ENCODE peak calls at places on chromosomes 3 and 15, in ten cellular contexts. Y, U, A, T, I, P, Z, S, H and F are unnamed samples.

GRCh38 chr3:57944313-57944580 is 64.0 kb upstream of the FLNB start:
- DNase-seq in Y (no peak), U (no peak), A (no peak), T (no peak), I (no peak), P (no peak), Z (no peak), S (no peak), H (no peak), F (no peak)

GRCh38 chr3:22373827-22374226 is 622.8 kb upstream of the ZNF385D start:
- DNase-seq in Y (no peak), U (no peak), A (no peak), T (no peak), I (no peak), P (no peak), Z (no peak), S (no peak), H (no peak), F (no peak)

GRCh38 chr3:94069242-94069813 is 6.5 kb downstream of the NSUN3 start:
- DNase-seq in Y (peak), U (no peak), A (no peak), T (no peak), I (peak), P (no peak), Z (peak), S (no peak), H (peak), F (no peak)

GRCh38 chr3:73762855-73763254 is 138.1 kb upstream of the PDZRN3 start:
- DNase-seq in Y (no peak), U (no peak), A (no peak), T (no peak), I (no peak), P (no peak), Z (no peak), S (no peak), H (no peak), F (no peak)

GRCh38 chr3:48414376-48415250 is 15.3 kb downstream of the PLXNB1 start:
- DNase-seq in Y (no peak), U (no peak), A (no peak), T (no peak), I (no peak), P (no peak), Z (no peak), S (no peak), H (no peak), F (no peak)

GRCh38 chr3:173000553-173000952 is 140.5 kb downstream of the SPATA16 start:
- DNase-seq in Y (no peak), U (no peak), A (no peak), T (no peak), I (no peak), P (no peak), Z (no peak), S (no peak), H (no peak), F (no peak)

GRCh38 chr3:134847349-134847748 is 52.3 kb downstream of the EPHB1 start:
- DNase-seq in Y (no peak), U (no peak), A (no peak), T (no peak), I (peak), P (no peak), Z (no peak), S (no peak), H (no peak), F (no peak)

GRCh38 chr3:38354588-38355344 is 8.2 kb downstream of the XYLB start:
- DNase-seq in Y (no peak), U (peak), A (no peak), T (no peak), I (peak), P (no peak), Z (no peak), S (no peak), H (peak), F (no peak)

DNA sequence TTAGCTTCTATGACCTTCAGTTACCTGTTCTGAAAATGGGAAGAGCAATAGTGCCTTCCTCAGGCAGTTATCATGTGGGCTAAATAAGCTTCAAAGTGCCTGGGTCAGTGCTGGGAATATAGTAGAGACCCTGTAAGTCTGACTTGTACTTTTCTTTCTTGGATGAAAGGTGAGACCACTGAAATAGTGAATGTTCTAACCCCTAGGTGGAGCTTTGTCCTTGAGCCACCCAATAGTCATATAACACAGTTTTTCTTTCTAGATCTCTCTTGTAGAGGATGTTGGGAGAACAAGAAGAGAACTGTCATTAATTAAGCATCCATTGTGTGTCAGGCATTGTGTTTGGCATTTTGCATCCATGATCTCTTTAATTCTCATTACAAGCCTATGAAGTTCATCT is 13.0 kb upstream of the BFSP2 start:
- DNase-seq in Y (no peak), U (no peak), A (no peak), T (no peak), I (no peak), P (no peak), Z (no peak), S (no peak), H (no peak), F (no peak)
- TF ChIP-seq CTCF in Y (no peak), U (no peak), A (no peak), T (no peak), I (no peak), P (no peak), Z (no peak), S (peak), H (no peak), F (no peak)

DNA sequence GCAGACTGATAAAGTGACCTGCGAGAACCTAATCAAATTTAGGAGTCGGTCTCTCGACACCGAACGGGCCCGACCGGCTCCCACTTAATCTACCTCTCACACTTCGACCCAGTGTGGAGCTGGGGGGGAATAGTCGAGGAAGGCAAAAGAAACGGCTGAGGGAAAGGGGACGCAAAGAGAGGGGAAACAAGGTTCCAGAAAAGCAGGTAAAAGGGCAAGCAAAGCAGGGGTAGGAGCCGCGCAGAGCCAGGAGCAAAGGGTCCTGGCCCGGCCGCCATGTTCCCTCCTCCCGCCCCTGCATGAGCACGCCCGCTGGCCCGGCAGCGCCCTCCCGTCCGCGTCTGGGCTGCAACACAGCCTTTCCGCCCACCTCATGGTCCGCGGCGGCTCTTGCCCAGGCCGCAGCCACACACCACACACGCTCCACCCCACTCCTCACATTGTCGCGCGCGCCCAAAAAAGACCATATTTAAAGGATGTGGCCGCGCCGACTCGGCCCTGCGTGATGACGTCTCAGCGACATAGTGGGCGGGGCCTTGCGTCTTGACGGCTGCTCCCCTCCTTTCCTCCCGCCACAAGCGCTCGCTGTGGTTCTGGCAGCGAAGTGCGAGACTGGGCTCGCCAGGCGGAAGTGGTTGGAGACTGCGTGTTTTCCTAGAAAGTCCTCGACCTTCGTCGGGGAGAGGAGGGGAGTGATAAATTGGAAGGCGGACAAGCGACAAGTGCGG is at the start of gene ICE2:
- DNase-seq in Y (peak), U (peak), A (peak), T (peak), I (peak), P (peak), Z (peak), S (peak), H (peak), F (peak)
- TF ChIP-seq CTCF in Y (no peak), U (no peak), A (no peak), T (peak), I (no peak), P (no peak), Z (peak), S (no peak), H (no peak), F (no peak)

GRCh38 chr3:186487819-186488218 is 56.4 kb downstream of the CRYGS start:
- DNase-seq in Y (no peak), U (no peak), A (peak), T (no peak), I (peak), P (no peak), Z (peak), S (no peak), H (no peak), F (no peak)
- TF ChIP-seq CTCF in Y (no peak), U (no peak), A (no peak), T (no peak), I (peak), P (no peak), Z (no peak), S (peak), H (no peak), F (no peak)

DNA sequence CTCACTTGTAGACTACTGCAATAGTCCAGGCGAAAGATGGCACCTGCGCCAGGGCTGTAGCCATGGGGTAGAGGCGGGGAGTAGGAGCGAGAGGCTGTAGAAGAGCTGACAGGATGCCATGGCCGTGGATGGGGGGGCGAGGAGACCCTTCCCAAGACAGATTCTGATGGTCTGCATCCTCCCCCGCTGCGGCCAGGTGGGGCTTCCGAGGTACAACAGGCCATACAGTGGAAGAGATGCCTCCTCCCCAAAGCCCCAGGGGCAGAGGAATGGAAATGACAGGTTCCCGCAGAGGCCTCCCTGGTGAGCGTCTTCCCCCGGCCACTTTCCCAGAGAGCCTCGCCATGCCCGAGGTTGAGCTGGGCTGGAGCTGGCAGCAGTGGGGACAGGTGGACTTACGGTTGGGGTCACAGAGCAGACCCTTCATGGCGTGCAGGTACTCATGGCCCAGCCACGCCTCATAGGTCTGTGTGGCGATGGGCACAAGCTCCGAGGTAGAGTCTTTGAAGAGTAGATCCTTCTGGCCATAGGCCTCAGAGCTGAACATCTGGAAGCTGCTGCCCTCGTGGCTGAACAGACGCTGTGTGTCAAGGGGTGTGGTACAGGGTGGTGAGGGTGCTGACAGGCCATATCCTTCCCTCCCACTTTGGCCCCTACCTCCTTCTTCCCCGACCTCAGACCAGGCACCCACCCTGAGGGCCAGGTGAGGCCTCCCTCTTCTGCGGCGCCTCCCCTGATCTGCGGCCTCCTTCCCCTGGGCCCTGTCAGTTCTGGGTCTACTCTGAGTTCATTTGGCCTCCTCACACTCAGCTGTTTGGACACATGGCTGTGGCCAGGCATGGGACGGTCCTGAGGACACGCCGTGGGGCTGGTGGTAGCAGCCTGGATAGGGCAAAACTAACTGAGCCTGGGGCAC is 13.6 kb downstream of the MELTF start:
- DNase-seq in Y (no peak), U (no peak), A (no peak), T (no peak), I (no peak), P (no peak), Z (no peak), S (no peak), H (no peak), F (no peak)
- TF ChIP-seq CTCF in Y (no peak), U (no peak), A (no peak), T (no peak), I (no peak), P (no peak), Z (no peak), S (no peak), H (no peak), F (no peak)